ENCODE peak calls at places on chromosomes 11 and 22, in six cellular contexts. One of them, this sample, is unnamed.

GRCh38 chr11:12728417-12728816 is 54.2 kb downstream of the TEAD1 start:
- DNase-seq in NCI-H1105: no peak
- DNase-seq in GM12891: no peak
- DNase-seq in ACHN: no peak
- DNase-seq in IMR-90: peak
- DNase-seq in mucosa of descending colon: no peak
- DNase-seq in this sample: peak

GRCh38 chr22:23098718-23099524 is 28.6 kb downstream of the GNAZ start:
- DNase-seq in mucosa of descending colon: peak
- DNase-seq in NCI-H1105: no peak
- DNase-seq in GM12891: no peak
- DNase-seq in IMR-90: no peak
- DNase-seq in ACHN: no peak
- DNase-seq in this sample: no peak

GRCh38 chr11:96311120-96311568 is 31.9 kb downstream of the MAML2 start:
- DNase-seq in NCI-H1105: no peak
- DNase-seq in IMR-90: peak
- DNase-seq in GM12891: no peak
- DNase-seq in ACHN: peak
- DNase-seq in mucosa of descending colon: no peak
- DNase-seq in this sample: peak

GRCh38 chr11:76062733-76063132 is 143.6 kb downstream of the WNT11 start:
- DNase-seq in mucosa of descending colon: no peak
- DNase-seq in ACHN: no peak
- DNase-seq in NCI-H1105: no peak
- DNase-seq in GM12891: peak
- DNase-seq in IMR-90: no peak
- DNase-seq in this sample: no peak

GRCh38 chr11:87299041-87299481 is 261.3 kb downstream of the TMEM135 start:
- DNase-seq in GM12891: no peak
- DNase-seq in ACHN: no peak
- DNase-seq in NCI-H1105: no peak
- DNase-seq in mucosa of descending colon: no peak
- DNase-seq in IMR-90: no peak
- DNase-seq in this sample: peak

GRCh38 chr11:130480166-130480565 is 31.7 kb downstream of the ADAMTS15 start:
- DNase-seq in NCI-H1105: no peak
- DNase-seq in mucosa of descending colon: no peak
- DNase-seq in ACHN: no peak
- DNase-seq in IMR-90: peak
- DNase-seq in GM12891: no peak
- DNase-seq in this sample: peak

GRCh38 chr11:106389096-106389495 is 311.6 kb downstream of the AASDHPPT start:
- DNase-seq in ACHN: peak
- DNase-seq in IMR-90: peak
- DNase-seq in NCI-H1105: no peak
- DNase-seq in GM12891: no peak
- DNase-seq in mucosa of descending colon: no peak
- DNase-seq in this sample: peak

GRCh38 chr11:34732831-34733230 is 111.9 kb downstream of the EHF start:
- DNase-seq in GM12891: no peak
- DNase-seq in NCI-H1105: no peak
- DNase-seq in mucosa of descending colon: no peak
- DNase-seq in ACHN: no peak
- DNase-seq in IMR-90: no peak
- DNase-seq in this sample: no peak

GRCh38 chr11:128901655-128902514 is 10.7 kb downstream of the KCNJ5 start:
- DNase-seq in ACHN: no peak
- DNase-seq in IMR-90: no peak
- DNase-seq in NCI-H1105: no peak
- DNase-seq in GM12891: no peak
- DNase-seq in mucosa of descending colon: no peak
- DNase-seq in this sample: no peak

GRCh38 chr22:37244114-37244921 is at the start of gene RAC2:
- DNase-seq in NCI-H1105: no peak
- DNase-seq in mucosa of descending colon: peak
- DNase-seq in IMR-90: peak
- DNase-seq in ACHN: peak
- DNase-seq in GM12891: peak
- DNase-seq in this sample: peak

GRCh38 chr11:95912902-95913560 is 10.9 kb downstream of the MTMR2 start:
- DNase-seq in NCI-H1105: no peak
- DNase-seq in IMR-90: peak
- DNase-seq in GM12891: no peak
- DNase-seq in ACHN: peak
- DNase-seq in mucosa of descending colon: no peak
- DNase-seq in this sample: peak

GRCh38 chr11:59158206-59159068 is 13.5 kb upstream of the DTX4 start:
- DNase-seq in ACHN: peak
- DNase-seq in IMR-90: peak
- DNase-seq in NCI-H1105: peak
- DNase-seq in GM12891: no peak
- DNase-seq in mucosa of descending colon: no peak
- DNase-seq in this sample: peak

GRCh38 chr22:20636945-20637344 is 129.5 kb downstream of the MED15 start:
- DNase-seq in ACHN: no peak
- DNase-seq in GM12891: no peak
- DNase-seq in mucosa of descending colon: no peak
- DNase-seq in NCI-H1105: no peak
- DNase-seq in IMR-90: no peak
- DNase-seq in this sample: no peak

GRCh38 chr11:57493507-57494503 is 21.7 kb downstream of the SLC43A1 start:
- DNase-seq in mucosa of descending colon: no peak
- DNase-seq in IMR-90: peak
- DNase-seq in GM12891: peak
- DNase-seq in ACHN: peak
- DNase-seq in NCI-H1105: peak
- DNase-seq in this sample: peak

GRCh38 chr11:86749861-86750401 is 50.4 kb upstream of the PRSS23 start:
- DNase-seq in IMR-90: no peak
- DNase-seq in NCI-H1105: no peak
- DNase-seq in GM12891: no peak
- DNase-seq in mucosa of descending colon: no peak
- DNase-seq in ACHN: no peak
- DNase-seq in this sample: no peak

GRCh38 chr11:128890543-128891409 is at the start of gene KCNJ5:
- DNase-seq in NCI-H1105: peak
- DNase-seq in mucosa of descending colon: no peak
- DNase-seq in GM12891: no peak
- DNase-seq in IMR-90: no peak
- DNase-seq in ACHN: no peak
- DNase-seq in this sample: peak

GRCh38 chr11:7969756-7970646 is 4.8 kb upstream of the NLRP10 start:
- DNase-seq in mucosa of descending colon: no peak
- DNase-seq in NCI-H1105: no peak
- DNase-seq in IMR-90: no peak
- DNase-seq in GM12891: no peak
- DNase-seq in ACHN: no peak
- DNase-seq in this sample: no peak